ENCODE peak calls at places on chromosomes 4 and X, in five cellular contexts. A is stimulated activated CD8-positive, alpha-beta memory T cell treated with anti-CD3 and anti-CD28 coated beads, Interleukin-4, amount 100 ng/mL, for 1 hour; L is OCI-LY7; T is iPS-NIHi11; V is Peyer's patch. X is an unnamed sample.
A peak's percentile ranks its signal among the peaks of the same experiment; 100 is the strongest.

GRCh38 chr4:105471566-105472176 is 2.2 kb downstream of the PPA2 start:
- DNase-seq in A (peak; percentile 28), L (peak; percentile 79), V (peak; percentile 87), T (peak; percentile 63), X (peak; percentile 85)

GRCh38 chr4:13289391-13289790 is 194.7 kb downstream of the RAB28 start:
- DNase-seq in A (no peak), T (no peak), V (no peak), L (no peak), X (no peak)

GRCh38 chrX:40058719-40059118 is 39.0 kb downstream of the BCOR start:
- DNase-seq in L (no peak), T (no peak), V (peak; percentile 54), A (no peak), X (no peak)

GRCh38 chrX:119093991-119094741 is 21.4 kb downstream of the CT47C1 start:
- DNase-seq in A (no peak), T (no peak), L (no peak), V (no peak), X (no peak)

GRCh38 chr4:85966308-85966882 is 393.5 kb downstream of the MAPK10 start:
- DNase-seq in L (no peak), V (no peak), A (no peak), T (no peak), X (no peak)

GRCh38 chr4:74821541-74821940 is 27.2 kb upstream of the BTC start:
- DNase-seq in T (no peak), L (no peak), V (no peak), A (no peak), X (no peak)

GRCh38 chr4:26330946-26331345 is 10.1 kb downstream of the RBPJ start:
- DNase-seq in V (no peak), T (no peak), L (no peak), A (no peak), X (no peak)

GRCh38 chrX:134846042-134846441 is 144.7 kb upstream of the SMIM10 start:
- DNase-seq in L (no peak), V (no peak), T (no peak), A (no peak), X (no peak)

GRCh38 chr4:53476232-53477037 is 99.0 kb downstream of the FIP1L1 start:
- DNase-seq in T (no peak), A (no peak), L (no peak), V (no peak), X (no peak)

GRCh38 chr4:98558366-98558765 is 100.0 kb downstream of the TSPAN5 start:
- DNase-seq in T (no peak), V (no peak), A (no peak), L (no peak), X (no peak)

GRCh38 chr4:160523236-160523635 is 1420.4 kb downstream of the RAPGEF2 start:
- DNase-seq in V (no peak), L (no peak), A (no peak), T (no peak), X (no peak)

GRCh38 chr4:139476363-139476762 is 22.4 kb downstream of the RAB33B start:
- DNase-seq in L (no peak), V (no peak), T (no peak), A (no peak), X (no peak)

GRCh38 chr4:1767770-1768366 is 25.2 kb upstream of the FGFR3 start:
- DNase-seq in L (peak; percentile 47), V (peak; percentile 55), A (no peak), T (peak; percentile 90), X (peak; percentile 59)

GRCh38 chr4:110626532-110627153 is 3.8 kb upstream of the PITX2 start:
- DNase-seq in V (no peak), T (no peak), A (no peak), L (no peak), X (no peak)

GRCh38 chr4:184156169-184156568 is 61.5 kb downstream of the ENPP6 start:
- DNase-seq in T (no peak), L (no peak), A (no peak), V (no peak), X (no peak)

GRCh38 chr4:98203406-98204235 is 57.6 kb upstream of the RAP1GDS1 start:
- DNase-seq in T (no peak), L (no peak), A (no peak), V (no peak), X (peak; percentile 40)

GRCh38 chrX:153516055-153516454 is 1.4 kb upstream of the ATP2B3 start:
- DNase-seq in T (no peak), L (no peak), A (no peak), V (no peak), X (no peak)

GRCh38 chr4:7155611-7156071 is 36.7 kb upstream of the SORCS2 start:
- DNase-seq in L (no peak), V (peak; percentile 47), A (no peak), T (no peak), X (no peak)